ENCODE peak calls at places on chromosomes 11 and 22, in nine cellular contexts. X, H, W, F, M, V, A, I and S are unnamed samples.

GRCh38 chr11:35239476-35240075 is 100.6 kb downstream of the CD44 start:
- DNase-seq in X (no peak), H (no peak), W (no peak), F (no peak), M (no peak), V (no peak), A (no peak), I (no peak), S (no peak)

GRCh38 chr11:13669544-13670488 is 1.3 kb downstream of the FAR1 start:
- DNase-seq in X (no peak), H (peak), W (no peak), F (no peak), M (no peak), V (no peak), A (no peak), I (no peak), S (no peak)

GRCh38 chr22:23179381-23180294 is 671 bp upstream of the BCR start:
- DNase-seq in X (no peak), H (no peak), W (no peak), F (no peak), M (no peak), V (peak), A (peak), I (no peak), S (no peak)

GRCh38 chr11:111512296-111513239 is at the start of gene BTG4:
- DNase-seq in X (peak), H (no peak), W (no peak), F (no peak), M (no peak), V (peak), A (peak), I (no peak), S (no peak)

GRCh38 chr22:32079110-32080089 is 36.3 kb downstream of the SLC5A1 start:
- DNase-seq in X (no peak), H (peak), W (peak), F (no peak), M (no peak), V (peak), A (no peak), I (no peak), S (no peak)

GRCh38 chr11:78840623-78841022 is 266.0 kb upstream of the NARS2 start:
- DNase-seq in X (no peak), H (peak), W (peak), F (no peak), M (no peak), V (no peak), A (no peak), I (no peak), S (no peak)

GRCh38 chr22:49930596-49931412 is 12.4 kb downstream of the CRELD2 start:
- DNase-seq in X (peak), H (peak), W (no peak), F (peak), M (peak), V (peak), A (peak), I (peak), S (peak)

GRCh38 chr11:99325807-99326206 is 305.1 kb downstream of the CNTN5 start:
- DNase-seq in X (no peak), H (peak), W (peak), F (no peak), M (no peak), V (no peak), A (no peak), I (no peak), S (peak)

GRCh38 chr11:12813371-12814225 is 139.4 kb downstream of the TEAD1 start:
- DNase-seq in X (no peak), H (peak), W (peak), F (no peak), M (no peak), V (no peak), A (no peak), I (no peak), S (no peak)

GRCh38 chr11:82680252-82680651 is 53.4 kb downstream of the FAM181B start:
- DNase-seq in X (no peak), H (no peak), W (no peak), F (no peak), M (no peak), V (no peak), A (no peak), I (no peak), S (no peak)

GRCh38 chr22:36201630-36202312 is at the start of gene APOL4:
- DNase-seq in X (no peak), H (peak), W (no peak), F (no peak), M (peak), V (peak), A (no peak), I (no peak), S (no peak)

GRCh38 chr11:133479209-133479608 is 53.1 kb downstream of the OPCML start:
- DNase-seq in X (no peak), H (no peak), W (no peak), F (no peak), M (no peak), V (no peak), A (no peak), I (no peak), S (no peak)

GRCh38 chr22:28629420-28630184 is 50.0 kb downstream of the TTC28 start:
- DNase-seq in X (no peak), H (peak), W (no peak), F (no peak), M (no peak), V (no peak), A (no peak), I (no peak), S (no peak)

GRCh38 chr22:48098936-48099245 is 1336.4 kb downstream of the TBC1D22A start:
- DNase-seq in X (no peak), H (no peak), W (no peak), F (no peak), M (no peak), V (peak), A (no peak), I (no peak), S (no peak)

GRCh38 chr11:19199766-19200165 is 2.0 kb downstream of the CSRP3 start:
- DNase-seq in X (no peak), H (peak), W (no peak), F (no peak), M (no peak), V (no peak), A (no peak), I (no peak), S (no peak)

GRCh38 chr11:80873309-80873999 is 1432.6 kb upstream of the TENM4 start:
- DNase-seq in X (no peak), H (peak), W (no peak), F (no peak), M (no peak), V (no peak), A (no peak), I (no peak), S (peak)

GRCh38 chr11:117819096-117820040 is 5.2 kb downstream of the FXYD2 start:
- DNase-seq in X (peak), H (peak), W (peak), F (peak), M (peak), V (peak), A (no peak), I (peak), S (peak)

GRCh38 chr11:33687733-33688479 is 12.7 kb downstream of the C11orf91 start:
- DNase-seq in X (peak), H (peak), W (no peak), F (peak), M (peak), V (peak), A (peak), I (peak), S (peak)

GRCh38 chr11:23543651-23544216 is 683.5 kb upstream of the CCDC179 start:
- DNase-seq in X (no peak), H (no peak), W (no peak), F (no peak), M (no peak), V (no peak), A (no peak), I (no peak), S (no peak)

GRCh38 chr11:96464695-96465307 is 75.0 kb downstream of the JRKL start:
- DNase-seq in X (no peak), H (peak), W (peak), F (peak), M (peak), V (no peak), A (no peak), I (peak), S (peak)

GRCh38 chr22:31490496-31490925 is 869 bp upstream of the EIF4ENIF1 start:
- DNase-seq in X (peak), H (peak), W (peak), F (peak), M (peak), V (peak), A (peak), I (no peak), S (peak)